ENCODE peak calls at places on chromosomes 7 and 10, in ten cellular contexts. One of them, this sample, is unnamed.

GRCh38 chr7:4066626-4067475 is 615.2 kb upstream of the FOXK1 start:
- DNase-seq in endothelial cell: no peak
- DNase-seq in AG09319: no peak
- DNase-seq in hepatocyte: no peak
- DNase-seq in PC-3: no peak
- DNase-seq in fibroblast of the aortic adventitia: no peak
- DNase-seq in upper lobe of right lung: no peak
- DNase-seq in mucosa of descending colon: no peak
- DNase-seq in astrocyte: no peak
- DNase-seq in GM12865: no peak
- DNase-seq in this sample: no peak

GRCh38 chr10:14574291-14574690 is 200.4 kb downstream of the FAM107B start:
- DNase-seq in hepatocyte: no peak
- DNase-seq in fibroblast of the aortic adventitia: no peak
- DNase-seq in GM12865: no peak
- DNase-seq in AG09319: no peak
- DNase-seq in mucosa of descending colon: no peak
- DNase-seq in PC-3: no peak
- DNase-seq in endothelial cell: no peak
- DNase-seq in astrocyte: no peak
- DNase-seq in upper lobe of right lung: no peak
- DNase-seq in this sample: no peak

GRCh38 chr7:33185786-33186185 is 56.4 kb downstream of the BBS9 start:
- DNase-seq in fibroblast of the aortic adventitia: peak; percentile 77
- DNase-seq in PC-3: peak; percentile 70
- DNase-seq in astrocyte: peak; percentile 40
- DNase-seq in endothelial cell: peak; percentile 15
- DNase-seq in hepatocyte: peak; percentile 56
- DNase-seq in AG09319: no peak
- DNase-seq in GM12865: peak; percentile 54
- DNase-seq in upper lobe of right lung: no peak
- DNase-seq in mucosa of descending colon: no peak
- DNase-seq in this sample: peak; percentile 11

GRCh38 chr7:105830405-105831218 is 45.8 kb downstream of the ATXN7L1 start:
- DNase-seq in PC-3: peak; percentile 99
- DNase-seq in endothelial cell: no peak
- DNase-seq in hepatocyte: peak; percentile 47
- DNase-seq in fibroblast of the aortic adventitia: peak; percentile 98
- DNase-seq in astrocyte: peak; percentile 98
- DNase-seq in mucosa of descending colon: no peak
- DNase-seq in upper lobe of right lung: no peak
- DNase-seq in AG09319: peak; percentile 88
- DNase-seq in GM12865: no peak
- DNase-seq in this sample: no peak

GRCh38 chr10:30057421-30057841 is 2.0 kb downstream of the JCAD start:
- DNase-seq in AG09319: no peak
- DNase-seq in upper lobe of right lung: no peak
- DNase-seq in hepatocyte: no peak
- DNase-seq in fibroblast of the aortic adventitia: no peak
- DNase-seq in PC-3: peak; percentile 29
- DNase-seq in GM12865: no peak
- DNase-seq in astrocyte: peak; percentile 29
- DNase-seq in mucosa of descending colon: no peak
- DNase-seq in endothelial cell: no peak
- DNase-seq in this sample: no peak

GRCh38 chr7:30659312-30659711 is 22.9 kb downstream of the CRHR2 start:
- DNase-seq in AG09319: no peak
- DNase-seq in astrocyte: no peak
- DNase-seq in fibroblast of the aortic adventitia: peak; percentile 34
- DNase-seq in mucosa of descending colon: no peak
- DNase-seq in endothelial cell: no peak
- DNase-seq in hepatocyte: no peak
- DNase-seq in GM12865: no peak
- DNase-seq in PC-3: no peak
- DNase-seq in upper lobe of right lung: peak; percentile 42
- DNase-seq in this sample: no peak

GRCh38 chr10:21304198-21304597 is 221.3 kb downstream of the SKIDA1 start:
- DNase-seq in mucosa of descending colon: no peak
- DNase-seq in astrocyte: peak; percentile 32
- DNase-seq in PC-3: no peak
- DNase-seq in upper lobe of right lung: no peak
- DNase-seq in endothelial cell: no peak
- DNase-seq in hepatocyte: no peak
- DNase-seq in AG09319: no peak
- DNase-seq in GM12865: no peak
- DNase-seq in fibroblast of the aortic adventitia: peak; percentile 41
- DNase-seq in this sample: no peak

GRCh38 chr7:77684030-77684429 is 12.2 kb upstream of the RSBN1L start:
- DNase-seq in upper lobe of right lung: no peak
- DNase-seq in hepatocyte: peak; percentile 41
- DNase-seq in endothelial cell: peak; percentile 22
- DNase-seq in astrocyte: peak; percentile 36
- DNase-seq in AG09319: no peak
- DNase-seq in GM12865: no peak
- DNase-seq in mucosa of descending colon: no peak
- DNase-seq in fibroblast of the aortic adventitia: peak; percentile 79
- DNase-seq in PC-3: no peak
- DNase-seq in this sample: no peak

GRCh38 chr7:100034871-100035510 is 14.6 kb upstream of the ZSCAN21 start:
- DNase-seq in AG09319: peak; percentile 70
- DNase-seq in PC-3: no peak
- DNase-seq in astrocyte: peak; percentile 90
- DNase-seq in hepatocyte: no peak
- DNase-seq in fibroblast of the aortic adventitia: peak; percentile 89
- DNase-seq in mucosa of descending colon: no peak
- DNase-seq in upper lobe of right lung: no peak
- DNase-seq in endothelial cell: no peak
- DNase-seq in GM12865: no peak
- DNase-seq in this sample: no peak

GRCh38 chr10:5618829-5619228 is 47.6 kb downstream of the ASB13 start:
- DNase-seq in GM12865: no peak
- DNase-seq in PC-3: no peak
- DNase-seq in mucosa of descending colon: no peak
- DNase-seq in fibroblast of the aortic adventitia: peak; percentile 57
- DNase-seq in astrocyte: no peak
- DNase-seq in hepatocyte: no peak
- DNase-seq in AG09319: no peak
- DNase-seq in upper lobe of right lung: no peak
- DNase-seq in endothelial cell: no peak
- DNase-seq in this sample: no peak

GRCh38 chr7:130560972-130561371 is 69.1 kb downstream of the MEST start:
- DNase-seq in AG09319: no peak
- DNase-seq in fibroblast of the aortic adventitia: peak; percentile 28
- DNase-seq in mucosa of descending colon: no peak
- DNase-seq in GM12865: peak; percentile 78
- DNase-seq in upper lobe of right lung: no peak
- DNase-seq in PC-3: peak; percentile 49
- DNase-seq in endothelial cell: no peak
- DNase-seq in hepatocyte: peak; percentile 20
- DNase-seq in astrocyte: peak; percentile 22
- DNase-seq in this sample: peak; percentile 8

GRCh38 chr7:72118366-72118765 is 293.8 kb downstream of the CALN1 start:
- DNase-seq in endothelial cell: no peak
- DNase-seq in hepatocyte: no peak
- DNase-seq in GM12865: no peak
- DNase-seq in PC-3: no peak
- DNase-seq in AG09319: no peak
- DNase-seq in mucosa of descending colon: no peak
- DNase-seq in upper lobe of right lung: no peak
- DNase-seq in fibroblast of the aortic adventitia: no peak
- DNase-seq in astrocyte: no peak
- DNase-seq in this sample: no peak

GRCh38 chr10:51074238-51075028 is at the start of gene PRKG1:
- DNase-seq in astrocyte: peak; percentile 50
- DNase-seq in mucosa of descending colon: peak; percentile 70
- DNase-seq in upper lobe of right lung: peak; percentile 89
- DNase-seq in fibroblast of the aortic adventitia: peak; percentile 82
- DNase-seq in GM12865: no peak
- DNase-seq in hepatocyte: peak; percentile 77
- DNase-seq in PC-3: peak; percentile 97
- DNase-seq in endothelial cell: peak; percentile 68
- DNase-seq in AG09319: peak; percentile 65
- DNase-seq in this sample: peak; percentile 1

GRCh38 chr10:48638158-48638557 is 33.3 kb upstream of the ARHGAP22 start:
- DNase-seq in upper lobe of right lung: no peak
- DNase-seq in GM12865: no peak
- DNase-seq in AG09319: no peak
- DNase-seq in hepatocyte: no peak
- DNase-seq in fibroblast of the aortic adventitia: no peak
- DNase-seq in endothelial cell: no peak
- DNase-seq in astrocyte: no peak
- DNase-seq in PC-3: no peak
- DNase-seq in mucosa of descending colon: no peak
- DNase-seq in this sample: no peak

GRCh38 chr10:133026171-133026570 is 61.6 kb upstream of the ADGRA1 start:
- DNase-seq in PC-3: no peak
- DNase-seq in hepatocyte: no peak
- DNase-seq in fibroblast of the aortic adventitia: no peak
- DNase-seq in astrocyte: no peak
- DNase-seq in AG09319: no peak
- DNase-seq in mucosa of descending colon: no peak
- DNase-seq in upper lobe of right lung: no peak
- DNase-seq in GM12865: no peak
- DNase-seq in endothelial cell: no peak
- DNase-seq in this sample: no peak

GRCh38 chr10:31961675-31962074 is 33.0 kb upstream of the ARHGAP12 start:
- DNase-seq in hepatocyte: no peak
- DNase-seq in AG09319: no peak
- DNase-seq in GM12865: peak; percentile 29
- DNase-seq in mucosa of descending colon: no peak
- DNase-seq in fibroblast of the aortic adventitia: peak; percentile 56
- DNase-seq in upper lobe of right lung: no peak
- DNase-seq in PC-3: peak; percentile 89
- DNase-seq in endothelial cell: no peak
- DNase-seq in astrocyte: peak; percentile 79
- DNase-seq in this sample: peak; percentile 11

GRCh38 chr7:100208911-100209408 is 10.8 kb upstream of the PVRIG start:
- DNase-seq in PC-3: no peak
- DNase-seq in astrocyte: no peak
- DNase-seq in hepatocyte: no peak
- DNase-seq in upper lobe of right lung: no peak
- DNase-seq in endothelial cell: no peak
- DNase-seq in mucosa of descending colon: no peak
- DNase-seq in fibroblast of the aortic adventitia: no peak
- DNase-seq in GM12865: peak; percentile 91
- DNase-seq in AG09319: no peak
- DNase-seq in this sample: peak; percentile 85

GRCh38 chr10:56370217-56371113 is 9.4 kb upstream of the ZWINT start:
- DNase-seq in endothelial cell: no peak
- DNase-seq in PC-3: peak; percentile 56
- DNase-seq in GM12865: no peak
- DNase-seq in fibroblast of the aortic adventitia: no peak
- DNase-seq in upper lobe of right lung: no peak
- DNase-seq in hepatocyte: peak; percentile 5
- DNase-seq in mucosa of descending colon: no peak
- DNase-seq in AG09319: no peak
- DNase-seq in astrocyte: peak; percentile 1
- DNase-seq in this sample: peak; percentile 7

GRCh38 chr10:93383562-93383981 is 98.6 kb downstream of the MYOF start:
- DNase-seq in upper lobe of right lung: no peak
- DNase-seq in fibroblast of the aortic adventitia: peak; percentile 92
- DNase-seq in endothelial cell: no peak
- DNase-seq in hepatocyte: no peak
- DNase-seq in astrocyte: peak; percentile 98
- DNase-seq in PC-3: peak; percentile 46
- DNase-seq in AG09319: peak; percentile 72
- DNase-seq in mucosa of descending colon: no peak
- DNase-seq in GM12865: no peak
- DNase-seq in this sample: no peak

GRCh38 chr7:29538322-29538874 is 25.2 kb upstream of the PRR15 start:
- DNase-seq in mucosa of descending colon: no peak
- DNase-seq in upper lobe of right lung: no peak
- DNase-seq in fibroblast of the aortic adventitia: no peak
- DNase-seq in PC-3: no peak
- DNase-seq in endothelial cell: no peak
- DNase-seq in AG09319: no peak
- DNase-seq in hepatocyte: peak; percentile 21
- DNase-seq in GM12865: no peak
- DNase-seq in astrocyte: no peak
- DNase-seq in this sample: no peak
- TF ChIP-seq CTCF in mucosa of descending colon: no peak
- TF ChIP-seq CTCF in upper lobe of right lung: no peak
- TF ChIP-seq CTCF in fibroblast of the aortic adventitia: no peak
- TF ChIP-seq CTCF in PC-3: no peak
- TF ChIP-seq CTCF in endothelial cell: no peak
- TF ChIP-seq CTCF in AG09319: no peak
- TF ChIP-seq CTCF in hepatocyte: no peak
- TF ChIP-seq CTCF in GM12865: no peak
- TF ChIP-seq CTCF in astrocyte: no peak
- TF ChIP-seq CTCF in this sample: no peak

DNA sequence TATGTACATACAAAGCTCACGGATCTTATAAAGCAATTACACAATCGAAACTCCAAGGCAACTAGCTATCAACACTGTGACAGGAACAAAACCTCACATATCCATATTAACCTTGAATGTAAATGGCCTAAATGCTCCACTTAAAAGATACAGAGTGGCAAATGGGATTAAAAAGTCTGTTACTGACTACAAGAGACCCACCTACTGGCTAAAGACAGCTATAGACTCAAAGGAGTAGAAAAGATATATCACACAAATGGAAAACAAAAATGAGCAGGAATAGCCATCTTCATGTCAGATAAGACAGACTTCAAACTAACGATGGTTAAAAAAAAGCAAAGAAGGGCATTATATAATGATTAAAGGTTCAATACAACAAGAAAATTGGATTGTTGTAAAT is 246.7 kb downstream of the ADRA2A start:
- DNase-seq in mucosa of descending colon: no peak
- DNase-seq in endothelial cell: no peak
- DNase-seq in fibroblast of the aortic adventitia: no peak
- DNase-seq in astrocyte: no peak
- DNase-seq in PC-3: peak; percentile 2
- DNase-seq in GM12865: no peak
- DNase-seq in upper lobe of right lung: no peak
- DNase-seq in AG09319: no peak
- DNase-seq in hepatocyte: no peak
- DNase-seq in this sample: no peak
- TF ChIP-seq CTCF in mucosa of descending colon: no peak
- TF ChIP-seq CTCF in endothelial cell: no peak
- TF ChIP-seq CTCF in fibroblast of the aortic adventitia: no peak
- TF ChIP-seq CTCF in astrocyte: no peak
- TF ChIP-seq CTCF in PC-3: peak; percentile 38
- TF ChIP-seq CTCF in GM12865: peak; percentile 2
- TF ChIP-seq CTCF in upper lobe of right lung: peak; percentile 5
- TF ChIP-seq CTCF in AG09319: no peak
- TF ChIP-seq CTCF in hepatocyte: peak; percentile 30
- TF ChIP-seq CTCF in this sample: no peak

GRCh38 chr10:124061030-124061429 is 32.4 kb downstream of the CHST15 start:
- DNase-seq in mucosa of descending colon: no peak
- DNase-seq in astrocyte: no peak
- DNase-seq in PC-3: no peak
- DNase-seq in fibroblast of the aortic adventitia: no peak
- DNase-seq in GM12865: no peak
- DNase-seq in endothelial cell: no peak
- DNase-seq in upper lobe of right lung: no peak
- DNase-seq in AG09319: no peak
- DNase-seq in hepatocyte: no peak
- DNase-seq in this sample: no peak
- TF ChIP-seq CTCF in mucosa of descending colon: no peak
- TF ChIP-seq CTCF in astrocyte: no peak
- TF ChIP-seq CTCF in PC-3: no peak
- TF ChIP-seq CTCF in fibroblast of the aortic adventitia: no peak
- TF ChIP-seq CTCF in GM12865: no peak
- TF ChIP-seq CTCF in endothelial cell: no peak
- TF ChIP-seq CTCF in upper lobe of right lung: no peak
- TF ChIP-seq CTCF in AG09319: no peak
- TF ChIP-seq CTCF in hepatocyte: no peak
- TF ChIP-seq CTCF in this sample: no peak

GRCh38 chr7:93226310-93226709 is at the start of gene HEPACAM2:
- DNase-seq in upper lobe of right lung: no peak
- DNase-seq in hepatocyte: no peak
- DNase-seq in GM12865: no peak
- DNase-seq in AG09319: no peak
- DNase-seq in fibroblast of the aortic adventitia: no peak
- DNase-seq in PC-3: no peak
- DNase-seq in mucosa of descending colon: no peak
- DNase-seq in endothelial cell: no peak
- DNase-seq in astrocyte: no peak
- DNase-seq in this sample: no peak
- TF ChIP-seq CTCF in upper lobe of right lung: no peak
- TF ChIP-seq CTCF in hepatocyte: no peak
- TF ChIP-seq CTCF in GM12865: no peak
- TF ChIP-seq CTCF in AG09319: no peak
- TF ChIP-seq CTCF in fibroblast of the aortic adventitia: no peak
- TF ChIP-seq CTCF in PC-3: no peak
- TF ChIP-seq CTCF in mucosa of descending colon: no peak
- TF ChIP-seq CTCF in endothelial cell: no peak
- TF ChIP-seq CTCF in astrocyte: no peak
- TF ChIP-seq CTCF in this sample: no peak

This sample was measured in activated CD8-positive, alpha-beta T cell treated with anti-CD3 and anti-CD28 coated beads for 36 hours.